ENCODE peak calls at places on chromosome 2, in nine cellular contexts. One of them, this sample, is unnamed.

GRCh38 chr2:234564719-234565118 is 67.8 kb upstream of the ARL4C start:
- DNase-seq in WTC11: no peak
- DNase-seq in IMR-90: peak; percentile 80
- DNase-seq in Calu3: no peak
- DNase-seq in epithelial cell of proximal tubule: no peak
- DNase-seq in CD4-positive, alpha-beta T cell: no peak
- DNase-seq in HFFc6: peak; percentile 51
- DNase-seq in cardiac fibroblast: peak; percentile 43
- DNase-seq in thoracic aorta: no peak
- DNase-seq in this sample: no peak

GRCh38 chr2:213238753-213239591 is 45.3 kb upstream of the SPAG16 start:
- DNase-seq in WTC11: no peak
- DNase-seq in IMR-90: peak; percentile 86
- DNase-seq in Calu3: peak; percentile 77
- DNase-seq in epithelial cell of proximal tubule: peak; percentile 72
- DNase-seq in CD4-positive, alpha-beta T cell: no peak
- DNase-seq in HFFc6: peak; percentile 76
- DNase-seq in cardiac fibroblast: peak; percentile 95
- DNase-seq in thoracic aorta: no peak
- DNase-seq in this sample: no peak

GRCh38 chr2:216636570-216637450 is 3.6 kb downstream of the IGFBP2 start:
- DNase-seq in WTC11: peak; percentile 59
- DNase-seq in IMR-90: peak; percentile 37
- DNase-seq in Calu3: peak; percentile 82
- DNase-seq in epithelial cell of proximal tubule: no peak
- DNase-seq in CD4-positive, alpha-beta T cell: no peak
- DNase-seq in HFFc6: peak; percentile 46
- DNase-seq in cardiac fibroblast: peak; percentile 33
- DNase-seq in thoracic aorta: no peak
- DNase-seq in this sample: no peak

GRCh38 chr2:236828002-236828401 is 257.7 kb upstream of the COPS8 start:
- DNase-seq in WTC11: no peak
- DNase-seq in IMR-90: no peak
- DNase-seq in Calu3: no peak
- DNase-seq in epithelial cell of proximal tubule: no peak
- DNase-seq in CD4-positive, alpha-beta T cell: no peak
- DNase-seq in HFFc6: no peak
- DNase-seq in cardiac fibroblast: peak; percentile 11
- DNase-seq in thoracic aorta: no peak
- DNase-seq in this sample: no peak

GRCh38 chr2:239140346-239141020 is 260.3 kb downstream of the HDAC4 start:
- DNase-seq in WTC11: no peak
- DNase-seq in IMR-90: no peak
- DNase-seq in Calu3: no peak
- DNase-seq in epithelial cell of proximal tubule: no peak
- DNase-seq in CD4-positive, alpha-beta T cell: no peak
- DNase-seq in HFFc6: no peak
- DNase-seq in cardiac fibroblast: no peak
- DNase-seq in thoracic aorta: no peak
- DNase-seq in this sample: no peak

GRCh38 chr2:10331033-10331701 is 28.5 kb downstream of the HPCAL1 start:
- DNase-seq in WTC11: peak; percentile 42
- DNase-seq in IMR-90: no peak
- DNase-seq in Calu3: peak; percentile 81
- DNase-seq in epithelial cell of proximal tubule: no peak
- DNase-seq in CD4-positive, alpha-beta T cell: peak; percentile 66
- DNase-seq in HFFc6: no peak
- DNase-seq in cardiac fibroblast: peak; percentile 45
- DNase-seq in thoracic aorta: no peak
- DNase-seq in this sample: no peak

GRCh38 chr2:199457147-199458016 is at the start of gene SATB2:
- DNase-seq in WTC11: peak; percentile 69
- DNase-seq in IMR-90: peak; percentile 78
- DNase-seq in Calu3: peak; percentile 55
- DNase-seq in epithelial cell of proximal tubule: no peak
- DNase-seq in CD4-positive, alpha-beta T cell: no peak
- DNase-seq in HFFc6: peak; percentile 78
- DNase-seq in cardiac fibroblast: peak; percentile 21
- DNase-seq in thoracic aorta: no peak
- DNase-seq in this sample: no peak

GRCh38 chr2:112614201-112614840 is 29.9 kb downstream of the CHCHD5 start:
- DNase-seq in WTC11: peak; percentile 63
- DNase-seq in IMR-90: no peak
- DNase-seq in Calu3: no peak
- DNase-seq in epithelial cell of proximal tubule: no peak
- DNase-seq in CD4-positive, alpha-beta T cell: no peak
- DNase-seq in HFFc6: no peak
- DNase-seq in cardiac fibroblast: no peak
- DNase-seq in thoracic aorta: no peak
- DNase-seq in this sample: no peak

GRCh38 chr2:8141079-8141762 is 540.6 kb upstream of the ID2 start:
- DNase-seq in WTC11: no peak
- DNase-seq in IMR-90: no peak
- DNase-seq in Calu3: no peak
- DNase-seq in epithelial cell of proximal tubule: no peak
- DNase-seq in CD4-positive, alpha-beta T cell: no peak
- DNase-seq in HFFc6: no peak
- DNase-seq in cardiac fibroblast: no peak
- DNase-seq in thoracic aorta: no peak
- DNase-seq in this sample: no peak

GRCh38 chr2:69061518-69061917 is 48.5 kb downstream of the ANTXR1 start:
- DNase-seq in WTC11: no peak
- DNase-seq in IMR-90: no peak
- DNase-seq in Calu3: no peak
- DNase-seq in epithelial cell of proximal tubule: no peak
- DNase-seq in CD4-positive, alpha-beta T cell: no peak
- DNase-seq in HFFc6: no peak
- DNase-seq in cardiac fibroblast: no peak
- DNase-seq in thoracic aorta: no peak
- DNase-seq in this sample: no peak

GRCh38 chr2:7098816-7099215 is 181.6 kb downstream of the RNF144A start:
- DNase-seq in WTC11: no peak
- DNase-seq in IMR-90: no peak
- DNase-seq in Calu3: no peak
- DNase-seq in epithelial cell of proximal tubule: no peak
- DNase-seq in CD4-positive, alpha-beta T cell: no peak
- DNase-seq in HFFc6: no peak
- DNase-seq in cardiac fibroblast: no peak
- DNase-seq in thoracic aorta: no peak
- DNase-seq in this sample: no peak

GRCh38 chr2:189142893-189143759 is 36.4 kb downstream of the COL5A2 start:
- DNase-seq in WTC11: peak; percentile 50
- DNase-seq in IMR-90: peak; percentile 36
- DNase-seq in Calu3: peak; percentile 63
- DNase-seq in epithelial cell of proximal tubule: peak; percentile 25
- DNase-seq in CD4-positive, alpha-beta T cell: peak; percentile 31
- DNase-seq in HFFc6: peak; percentile 67
- DNase-seq in cardiac fibroblast: peak; percentile 32
- DNase-seq in thoracic aorta: no peak
- DNase-seq in this sample: no peak

GRCh38 chr2:28280576-28280975 is 112.1 kb upstream of the FOSL2 start:
- DNase-seq in WTC11: no peak
- DNase-seq in IMR-90: no peak
- DNase-seq in Calu3: peak; percentile 57
- DNase-seq in epithelial cell of proximal tubule: peak; percentile 99
- DNase-seq in CD4-positive, alpha-beta T cell: no peak
- DNase-seq in HFFc6: no peak
- DNase-seq in cardiac fibroblast: no peak
- DNase-seq in thoracic aorta: no peak
- DNase-seq in this sample: no peak

GRCh38 chr2:189285962-189286648 is 106.5 kb upstream of the COL5A2 start:
- DNase-seq in WTC11: no peak
- DNase-seq in IMR-90: peak; percentile 92
- DNase-seq in Calu3: no peak
- DNase-seq in epithelial cell of proximal tubule: peak; percentile 27
- DNase-seq in CD4-positive, alpha-beta T cell: no peak
- DNase-seq in HFFc6: peak; percentile 85
- DNase-seq in cardiac fibroblast: peak; percentile 95
- DNase-seq in thoracic aorta: no peak
- DNase-seq in this sample: no peak

GRCh38 chr2:83899271-83899670 is 559.8 kb downstream of the SUCLG1 start:
- DNase-seq in WTC11: no peak
- DNase-seq in IMR-90: no peak
- DNase-seq in Calu3: no peak
- DNase-seq in epithelial cell of proximal tubule: no peak
- DNase-seq in CD4-positive, alpha-beta T cell: no peak
- DNase-seq in HFFc6: no peak
- DNase-seq in cardiac fibroblast: no peak
- DNase-seq in thoracic aorta: no peak
- DNase-seq in this sample: no peak

GRCh38 chr2:467543-467891 is 179.6 kb upstream of the ALKAL2 start:
- DNase-seq in WTC11: no peak
- DNase-seq in IMR-90: no peak
- DNase-seq in Calu3: no peak
- DNase-seq in epithelial cell of proximal tubule: no peak
- DNase-seq in CD4-positive, alpha-beta T cell: no peak
- DNase-seq in HFFc6: no peak
- DNase-seq in cardiac fibroblast: no peak
- DNase-seq in thoracic aorta: no peak
- DNase-seq in this sample: no peak

GRCh38 chr2:239057533-239057932 is 209.6 kb downstream of the TWIST2 start:
- DNase-seq in WTC11: no peak
- DNase-seq in IMR-90: no peak
- DNase-seq in Calu3: no peak
- DNase-seq in epithelial cell of proximal tubule: no peak
- DNase-seq in CD4-positive, alpha-beta T cell: no peak
- DNase-seq in HFFc6: no peak
- DNase-seq in cardiac fibroblast: peak; percentile 15
- DNase-seq in thoracic aorta: no peak
- DNase-seq in this sample: no peak

GRCh38 chr2:52220393-52220792 is 1188.5 kb upstream of the NRXN1 start:
- DNase-seq in WTC11: no peak
- DNase-seq in IMR-90: no peak
- DNase-seq in Calu3: no peak
- DNase-seq in epithelial cell of proximal tubule: no peak
- DNase-seq in CD4-positive, alpha-beta T cell: no peak
- DNase-seq in HFFc6: no peak
- DNase-seq in cardiac fibroblast: no peak
- DNase-seq in thoracic aorta: no peak
- DNase-seq in this sample: no peak

DNA sequence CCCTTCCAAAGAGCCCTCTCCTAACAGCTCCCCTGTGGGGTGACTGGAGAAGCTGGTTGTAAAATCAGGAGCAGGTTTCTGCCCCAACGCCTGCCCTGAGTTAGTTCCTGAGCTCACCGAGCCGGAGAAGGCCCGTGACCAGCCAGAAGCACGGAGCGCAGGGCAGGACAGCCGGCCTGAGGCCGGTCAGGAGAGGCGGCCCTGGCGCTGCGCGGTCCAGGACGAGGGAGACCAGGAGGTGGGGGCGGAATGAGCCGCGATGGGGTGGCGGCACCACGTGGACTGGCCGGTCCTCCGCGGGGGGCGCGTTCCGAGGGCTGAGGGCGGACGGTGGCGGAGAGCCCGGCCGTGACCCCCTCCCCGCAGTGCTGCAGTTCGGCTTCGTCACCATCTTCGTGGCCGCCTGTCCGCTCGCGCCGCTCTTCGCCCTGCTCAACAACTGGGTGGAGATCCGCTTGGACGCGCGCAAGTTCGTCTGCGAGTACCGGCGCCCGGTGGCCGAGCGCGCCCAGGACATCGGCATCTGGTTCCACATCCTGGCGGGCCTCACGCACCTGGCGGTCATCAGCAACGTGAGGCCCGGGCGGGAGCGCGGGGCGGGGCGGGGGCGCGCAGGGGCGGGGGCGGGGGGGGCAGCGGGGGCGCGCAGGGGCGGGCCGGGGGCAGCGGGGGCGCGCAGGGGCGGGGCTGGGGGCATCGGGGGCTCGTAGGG is 29.0 kb downstream of the ANO7 start:
- DNase-seq in WTC11: peak; percentile 74
- DNase-seq in IMR-90: peak; percentile 72
- DNase-seq in Calu3: peak; percentile 74
- DNase-seq in epithelial cell of proximal tubule: no peak
- DNase-seq in CD4-positive, alpha-beta T cell: peak; percentile 8
- DNase-seq in HFFc6: peak; percentile 43
- DNase-seq in cardiac fibroblast: peak; percentile 72
- DNase-seq in thoracic aorta: peak; percentile 13
- DNase-seq in this sample: no peak
- TF ChIP-seq CTCF in WTC11: no peak
- TF ChIP-seq CTCF in IMR-90: no peak
- TF ChIP-seq CTCF in Calu3: no peak
- TF ChIP-seq CTCF in epithelial cell of proximal tubule: no peak
- TF ChIP-seq CTCF in CD4-positive, alpha-beta T cell: no peak
- TF ChIP-seq CTCF in HFFc6: no peak
- TF ChIP-seq CTCF in cardiac fibroblast: peak; percentile 3
- TF ChIP-seq CTCF in thoracic aorta: no peak
- TF ChIP-seq CTCF in this sample: peak; percentile 23

GRCh38 chr2:44349506-44349905 is 11.8 kb downstream of the PREPL start:
- DNase-seq in WTC11: no peak
- DNase-seq in IMR-90: no peak
- DNase-seq in Calu3: no peak
- DNase-seq in epithelial cell of proximal tubule: no peak
- DNase-seq in CD4-positive, alpha-beta T cell: no peak
- DNase-seq in HFFc6: no peak
- DNase-seq in cardiac fibroblast: no peak
- DNase-seq in thoracic aorta: no peak
- DNase-seq in this sample: no peak
- TF ChIP-seq CTCF in WTC11: no peak
- TF ChIP-seq CTCF in IMR-90: no peak
- TF ChIP-seq CTCF in Calu3: no peak
- TF ChIP-seq CTCF in epithelial cell of proximal tubule: no peak
- TF ChIP-seq CTCF in CD4-positive, alpha-beta T cell: no peak
- TF ChIP-seq CTCF in HFFc6: no peak
- TF ChIP-seq CTCF in cardiac fibroblast: no peak
- TF ChIP-seq CTCF in thoracic aorta: no peak
- TF ChIP-seq CTCF in this sample: no peak

GRCh38 chr2:150695441-150696135 is 208.1 kb upstream of the RND3 start:
- DNase-seq in WTC11: no peak
- DNase-seq in IMR-90: no peak
- DNase-seq in Calu3: no peak
- DNase-seq in epithelial cell of proximal tubule: no peak
- DNase-seq in CD4-positive, alpha-beta T cell: no peak
- DNase-seq in HFFc6: no peak
- DNase-seq in cardiac fibroblast: no peak
- DNase-seq in thoracic aorta: no peak
- DNase-seq in this sample: no peak
- TF ChIP-seq CTCF in WTC11: no peak
- TF ChIP-seq CTCF in IMR-90: no peak
- TF ChIP-seq CTCF in Calu3: no peak
- TF ChIP-seq CTCF in epithelial cell of proximal tubule: no peak
- TF ChIP-seq CTCF in CD4-positive, alpha-beta T cell: no peak
- TF ChIP-seq CTCF in HFFc6: no peak
- TF ChIP-seq CTCF in cardiac fibroblast: no peak
- TF ChIP-seq CTCF in thoracic aorta: no peak
- TF ChIP-seq CTCF in this sample: no peak

DNA sequence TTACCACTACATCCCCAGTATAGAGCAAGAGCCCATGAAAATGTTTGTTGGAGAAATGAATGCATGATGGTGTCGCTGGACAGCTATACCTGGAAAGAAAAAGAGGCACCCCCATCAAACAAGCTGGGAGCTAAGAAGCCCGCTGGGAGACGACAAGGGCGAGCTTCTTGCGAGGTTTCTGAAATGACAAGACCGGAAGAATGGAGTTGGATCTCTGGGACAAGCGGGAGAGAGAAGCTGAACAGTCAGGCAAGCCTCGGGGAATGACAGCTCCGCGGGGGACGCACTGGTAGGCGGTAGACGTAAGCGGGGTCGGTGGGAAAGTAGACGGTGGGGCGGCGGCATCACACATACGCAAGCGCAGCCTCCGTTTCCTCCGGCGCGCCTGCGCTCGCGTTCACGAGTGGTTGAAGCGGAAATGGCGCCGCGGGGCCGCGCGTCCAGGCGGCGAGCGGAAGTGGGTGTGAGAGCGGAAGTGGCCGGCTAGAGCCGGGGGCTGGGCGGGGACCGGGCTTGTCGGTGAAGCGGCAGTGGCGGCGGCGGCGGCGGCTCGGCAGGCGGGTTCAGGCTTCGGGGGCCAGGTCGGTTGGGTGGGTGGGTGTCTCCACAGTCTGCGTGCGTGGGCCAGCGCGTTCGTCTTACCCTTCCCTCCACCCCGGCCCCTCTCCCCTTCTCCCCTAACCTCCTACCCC is at the start of gene ARPC2:
- DNase-seq in WTC11: peak; percentile 86
- DNase-seq in IMR-90: peak; percentile 97
- DNase-seq in Calu3: peak; percentile 95
- DNase-seq in epithelial cell of proximal tubule: peak; percentile 40
- DNase-seq in CD4-positive, alpha-beta T cell: peak; percentile 93
- DNase-seq in HFFc6: peak; percentile 90
- DNase-seq in cardiac fibroblast: peak; percentile 97
- DNase-seq in thoracic aorta: peak; percentile 75
- DNase-seq in this sample: peak; percentile 96
- TF ChIP-seq CTCF in WTC11: no peak
- TF ChIP-seq CTCF in IMR-90: no peak
- TF ChIP-seq CTCF in Calu3: no peak
- TF ChIP-seq CTCF in epithelial cell of proximal tubule: no peak
- TF ChIP-seq CTCF in CD4-positive, alpha-beta T cell: no peak
- TF ChIP-seq CTCF in HFFc6: no peak
- TF ChIP-seq CTCF in cardiac fibroblast: no peak
- TF ChIP-seq CTCF in thoracic aorta: peak; percentile 23
- TF ChIP-seq CTCF in this sample: peak; percentile 31

This sample was measured in type B pancreatic cell.